ENCODE peak calls at places on chromosome 5, in nine cellular contexts. D is Caki2; K is NCI-H1694; I is endodermal cell; M is GM12892; Z is amniotic epithelial cell; F is activated T-helper 1 cell treated with anti-CD3 and anti-CD28 coated beads, Interleukin-2, amount 50 U/mL, for 16 hours; N is NCI-H2081; V is heart left ventricle. G is an unnamed sample.

GRCh38 chr5:149434162-149435014 is 55.3 kb upstream of the IL17B start:
- DNase-seq in V (peak; percentile 62), I (peak; percentile 93), D (peak; percentile 48), N (no peak), Z (peak; percentile 63), K (peak; percentile 31), F (no peak), M (peak; percentile 46), G (peak; percentile 21)

GRCh38 chr5:32562841-32563240 is 22.5 kb upstream of the SUB1 start:
- DNase-seq in F (no peak), N (no peak), Z (peak; percentile 35), V (no peak), I (no peak), K (no peak), M (no peak), D (no peak), G (no peak)

GRCh38 chr5:98977723-98978122 is 48.9 kb upstream of the CHD1 start:
- DNase-seq in I (no peak), D (no peak), V (no peak), F (no peak), K (no peak), Z (no peak), M (no peak), N (no peak), G (no peak)

GRCh38 chr5:133801955-133802751 is 166.3 kb downstream of the C5orf15 start:
- DNase-seq in I (no peak), V (peak; percentile 69), Z (no peak), K (no peak), N (no peak), M (no peak), F (no peak), D (no peak), G (no peak)

GRCh38 chr5:180291943-180292831 is at the start of gene MAPK9:
- DNase-seq in D (peak; percentile 70), K (peak; percentile 8), V (peak; percentile 87), M (peak; percentile 87), I (peak; percentile 94), Z (peak; percentile 58), F (peak; percentile 81), N (peak; percentile 84), G (peak; percentile 80)

GRCh38 chr5:17305964-17306725 is 88.7 kb downstream of the BASP1 start:
- DNase-seq in V (peak; percentile 23), D (peak; percentile 73), I (peak; percentile 64), Z (peak; percentile 85), N (peak; percentile 75), M (no peak), K (no peak), F (no peak), G (no peak)

GRCh38 chr5:35717718-35718117 is 100.1 kb downstream of the SPEF2 start:
- DNase-seq in D (no peak), F (no peak), M (no peak), I (peak; percentile 48), K (no peak), N (no peak), Z (no peak), V (no peak), G (no peak)

GRCh38 chr5:80541392-80541791 is 28.7 kb downstream of the ANKRD34B start:
- DNase-seq in M (no peak), I (no peak), N (no peak), V (no peak), D (no peak), Z (peak; percentile 18), F (no peak), K (no peak), G (no peak)

GRCh38 chr5:148860599-148860998 is 34.2 kb downstream of the ADRB2 start:
- DNase-seq in K (no peak), D (no peak), F (no peak), Z (no peak), M (no peak), N (no peak), V (no peak), I (no peak), G (no peak)

GRCh38 chr5:43425965-43426364 is 13.8 kb upstream of the CCL28 start:
- DNase-seq in I (no peak), V (no peak), M (no peak), K (no peak), D (peak; percentile 83), N (no peak), Z (peak; percentile 88), F (no peak), G (no peak)

GRCh38 chr5:14297697-14298096 is 154.6 kb downstream of the TRIO start:
- DNase-seq in N (no peak), F (no peak), D (no peak), Z (no peak), V (no peak), K (no peak), I (no peak), M (no peak), G (no peak)

GRCh38 chr5:15073453-15073852 is 201.9 kb upstream of the ANKH start:
- DNase-seq in D (no peak), F (no peak), I (no peak), N (no peak), V (no peak), Z (no peak), K (no peak), M (no peak), G (no peak)

GRCh38 chr5:160649304-160649703 is 202.7 kb downstream of the ATP10B start:
- DNase-seq in K (peak; percentile 13), V (no peak), Z (no peak), N (no peak), M (no peak), I (peak; percentile 73), D (peak; percentile 18), F (no peak), G (no peak)

GRCh38 chr5:50968296-50969206 is 302.1 kb downstream of the PARP8 start:
- DNase-seq in I (peak; percentile 55), D (no peak), N (no peak), F (no peak), Z (no peak), V (no peak), M (no peak), K (no peak), G (no peak)

GRCh38 chr5:159104759-159105317 is 5.1 kb upstream of the EBF1 start:
- DNase-seq in N (no peak), V (no peak), K (no peak), Z (no peak), I (peak; percentile 55), D (no peak), M (no peak), F (no peak), G (no peak)

GRCh38 chr5:88675159-88675757 is 207.7 kb downstream of the MEF2C start:
- DNase-seq in D (no peak), I (no peak), V (no peak), M (no peak), K (no peak), Z (peak; percentile 3), F (no peak), N (no peak), G (no peak)

GRCh38 chr5:55671975-55672374 is 40.1 kb downstream of the SLC38A9 start:
- DNase-seq in F (no peak), I (no peak), V (no peak), K (no peak), N (no peak), D (no peak), M (no peak), Z (no peak), G (no peak)

GRCh38 chr5:91541696-91542095 is 158.6 kb upstream of the ARRDC3 start:
- DNase-seq in D (peak; percentile 2), F (no peak), M (no peak), V (no peak), Z (peak; percentile 28), I (no peak), K (no peak), N (no peak), G (no peak)

GRCh38 chr5:87401626-87402025 is 11.1 kb downstream of the CCNH start:
- DNase-seq in Z (no peak), N (no peak), D (no peak), V (no peak), M (no peak), F (no peak), I (no peak), K (no peak), G (no peak)

GRCh38 chr5:36334315-36334714 is 32.6 kb upstream of the RANBP3L start:
- DNase-seq in K (no peak), N (no peak), V (no peak), M (no peak), F (no peak), D (no peak), I (no peak), Z (peak; percentile 10), G (no peak)

GRCh38 chr5:149603210-149603609 is 21.9 kb downstream of the ARHGEF37 start:
- DNase-seq in F (no peak), M (no peak), V (no peak), N (no peak), Z (no peak), I (no peak), K (no peak), D (no peak), G (no peak)

GRCh38 chr5:123790226-123790625 is 278.2 kb downstream of the CSNK1G3 start:
- DNase-seq in F (no peak), Z (no peak), N (no peak), I (no peak), M (no peak), V (no peak), D (no peak), K (no peak), G (no peak)

GRCh38 chr5:152288499-152288898 is 116.6 kb downstream of the NMUR2 start:
- DNase-seq in V (peak; percentile 85), N (no peak), I (no peak), F (no peak), M (no peak), Z (no peak), K (no peak), D (no peak), G (no peak)

GRCh38 chr5:83133797-83134196 is 56.5 kb downstream of the XRCC4 start:
- DNase-seq in F (no peak), N (no peak), Z (no peak), D (no peak), K (no peak), M (no peak), V (no peak), I (peak; percentile 41), G (no peak)

GRCh38 chr5:125868035-125868434 is 555.2 kb upstream of the GRAMD2B start:
- DNase-seq in N (no peak), K (no peak), F (no peak), Z (no peak), D (no peak), M (no peak), I (no peak), V (no peak), G (no peak)

GRCh38 chr5:123628860-123629544 is 117.0 kb downstream of the CSNK1G3 start:
- DNase-seq in V (no peak), K (no peak), F (no peak), D (no peak), Z (no peak), M (no peak), N (no peak), I (no peak), G (no peak)

GRCh38 chr5:124746252-124746915 is at the start of gene ZNF608:
- DNase-seq in M (no peak), I (peak; percentile 78), K (peak; percentile 61), N (peak; percentile 39), D (peak; percentile 87), V (no peak), F (no peak), Z (peak; percentile 91), G (no peak)

GRCh38 chr5:148090780-148091221 is 27.0 kb downstream of the SPINK5 start:
- DNase-seq in I (no peak), N (no peak), V (no peak), Z (no peak), M (no peak), K (no peak), F (no peak), D (no peak), G (no peak)

GRCh38 chr5:14201325-14202061 is 58.4 kb downstream of the TRIO start:
- DNase-seq in N (no peak), K (no peak), I (no peak), M (no peak), V (no peak), Z (peak; percentile 65), F (no peak), D (no peak), G (no peak)

GRCh38 chr5:168992687-168993086 is 308.3 kb downstream of the SLIT3 start:
- DNase-seq in V (no peak), M (no peak), N (no peak), I (peak; percentile 74), F (no peak), Z (peak; percentile 50), K (no peak), D (no peak), G (no peak)

GRCh38 chr5:142981886-142982820 is 212.0 kb downstream of the ARHGAP26 start:
- DNase-seq in M (no peak), I (peak; percentile 52), F (no peak), D (peak; percentile 41), V (peak; percentile 80), K (peak; percentile 70), N (no peak), Z (peak; percentile 88), G (no peak)

G was measured in activated T-helper 2 cell treated with anti-CD3 and anti-CD28 coated beads, Interferon-gamma antibody, Interleukin-2, Interleukin-4, amounts not matched to agents 10 μg/mL and 5 μg/mL and 100 μg/mL, durations not matched to agents 14 hours and 24 hours and 36 hours.